ENCODE peak calls at places on chromosomes 7 and 10, in six cellular contexts. F is heart right ventricle; B is NCI-H460; V is naive thymus-derived CD8-positive, alpha-beta T cell; M is stimulated activated CD4-positive, alpha-beta T cell treated with anti-CD3 and anti-CD28 coated beads, Interleukin-4, amount 100 ng/mL, for 48 hours; P is HCEC 1CT. A is an unnamed sample.
A peak's percentile ranks its signal among the peaks of the same experiment; 100 is the strongest.

GRCh38 chr7:157612664-157613561 is 276.1 kb downstream of the DNAJB6 start:
- DNase-seq in P (no peak), B (no peak), F (no peak), V (peak; percentile 51), M (peak; percentile 23), A (no peak)

GRCh38 chr7:131293018-131293417 is 34.7 kb upstream of the MKLN1 start:
- DNase-seq in V (no peak), M (no peak), B (no peak), P (peak; percentile 10), F (peak; percentile 49), A (peak; percentile 39)

GRCh38 chr10:89283988-89284475 is 17.8 kb upstream of the IFIT2 start:
- DNase-seq in B (peak; percentile 76), M (no peak), F (peak; percentile 68), V (no peak), P (peak; percentile 81), A (peak; percentile 71)

GRCh38 chr10:78567680-78568453 is 500.9 kb upstream of the ZMIZ1 start:
- DNase-seq in V (no peak), B (no peak), M (no peak), P (no peak), F (no peak), A (no peak)

GRCh38 chr10:77637986-77638765 is 568 bp upstream of the KCNMA1 start:
- DNase-seq in F (no peak), P (peak; percentile 48), M (no peak), V (no peak), B (no peak), A (no peak)

GRCh38 chr10:116017405-116017804 is 255.6 kb downstream of the GFRA1 start:
- DNase-seq in F (no peak), B (no peak), P (no peak), M (no peak), V (no peak), A (no peak)

GRCh38 chr7:75971961-75972763 is 22.2 kb downstream of the TMEM120A start:
- DNase-seq in F (peak; percentile 74), V (no peak), B (no peak), M (no peak), P (no peak), A (no peak)

GRCh38 chr7:45098983-45099839 is 10.4 kb upstream of the NACAD start:
- DNase-seq in P (no peak), M (no peak), F (no peak), V (no peak), B (no peak), A (no peak)

GRCh38 chr10:4692206-4692605 is 133.8 kb upstream of the AKR1E2 start:
- DNase-seq in P (no peak), F (no peak), M (no peak), B (no peak), V (no peak), A (no peak)

A was measured in skeletal muscle cell.